ENCODE peak calls at places on chromosome 19, in seven cellular contexts. S is neural progenitor cell; Q is HTR-8/SVneo; M is activated naive CD4-positive, alpha-beta T cell; H is stimulated activated CD8-positive, alpha-beta memory T cell treated with anti-CD3 and anti-CD28 coated beads, Interleukin-4, amount 100 ng/mL, for 4 hours; N is GM12891; A is D341Med. X is an unnamed sample.

GRCh38 chr19:5691930-5692784 is 2.1 kb downstream of the RPL36 start:
- DNase-seq in M (no peak), Q (no peak), S (no peak), H (no peak), N (no peak), A (no peak), X (no peak)

GRCh38 chr19:54309811-54310210 is 3.2 kb downstream of the LILRA5 start:
- DNase-seq in A (no peak), S (no peak), M (no peak), N (no peak), H (no peak), Q (no peak), X (no peak)

GRCh38 chr19:14449321-14449720 is 16.2 kb downstream of the PKN1 start:
- DNase-seq in N (no peak), A (no peak), Q (no peak), H (no peak), M (no peak), S (no peak), X (no peak)

GRCh38 chr19:11418518-11419506 is at the start of gene RGL3:
- DNase-seq in M (no peak), A (no peak), H (no peak), N (no peak), Q (no peak), S (peak), X (no peak)

GRCh38 chr19:42086188-42086736 is 10.3 kb downstream of the ZNF574 start:
- DNase-seq in N (no peak), S (no peak), Q (no peak), M (no peak), A (no peak), H (no peak), X (no peak)

GRCh38 chr19:55116232-55117062 is 990 bp downstream of the PPP1R12C start:
- DNase-seq in M (no peak), S (peak), N (peak), A (peak), H (no peak), Q (peak), X (no peak)

GRCh38 chr19:29745253-29745652 is 30.2 kb upstream of the C19orf12 start:
- DNase-seq in Q (no peak), N (no peak), H (no peak), A (no peak), M (no peak), S (peak), X (no peak)

GRCh38 chr19:45306040-45306439 is 16.6 kb downstream of the CKM start:
- DNase-seq in M (no peak), N (no peak), H (no peak), A (no peak), S (no peak), Q (no peak), X (no peak)

GRCh38 chr19:57016076-57016475 is 103.7 kb upstream of the USP29 start:
- DNase-seq in A (no peak), N (no peak), H (no peak), S (no peak), Q (no peak), M (no peak), X (no peak)

GRCh38 chr19:21328402-21328801 is 808 bp downstream of the ZNF708 start:
- DNase-seq in N (no peak), Q (no peak), A (peak), S (peak), H (no peak), M (no peak), X (no peak)

GRCh38 chr19:33130433-33130832 is 1.5 kb upstream of the WDR88 start:
- DNase-seq in Q (no peak), H (no peak), S (no peak), M (no peak), N (no peak), A (no peak), X (no peak)

GRCh38 chr19:15374796-15375440 is 4.7 kb downstream of the AKAP8 start:
- DNase-seq in N (no peak), H (no peak), S (no peak), A (no peak), M (no peak), Q (no peak), X (no peak)

GRCh38 chr19:4305253-4305612 is 835 bp downstream of the FSD1 start:
- DNase-seq in A (no peak), M (no peak), Q (no peak), H (no peak), S (no peak), N (no peak), X (no peak)

GRCh38 chr19:17109962-17110598 is 34.5 kb downstream of the MYO9B start:
- DNase-seq in N (peak), M (no peak), H (no peak), Q (no peak), S (no peak), A (no peak), X (no peak)

GRCh38 chr19:14337510-14337909 is 43.7 kb upstream of the ADGRE5 start:
- DNase-seq in M (no peak), H (no peak), N (no peak), Q (no peak), A (peak), S (peak), X (peak)

GRCh38 chr19:35742121-35742724 is at the start of gene IGFLR1:
- DNase-seq in M (no peak), N (peak), Q (no peak), H (peak), A (no peak), S (no peak), X (peak)

GRCh38 chr19:4267901-4268815 is 10.9 kb upstream of the SHD start:
- DNase-seq in S (no peak), Q (no peak), N (no peak), A (no peak), H (no peak), M (no peak), X (no peak)

GRCh38 chr19:5451494-5451893 is 3.7 kb upstream of the ZNRF4 start:
- DNase-seq in H (no peak), Q (no peak), M (no peak), N (no peak), S (no peak), A (no peak), X (no peak)

GRCh38 chr19:18223860-18224524 is 2.2 kb downstream of the PDE4C start:
- DNase-seq in S (peak), N (no peak), M (no peak), A (peak), Q (peak), H (no peak), X (no peak)

GRCh38 chr19:30105316-30105715 is 163.3 kb downstream of the URI1 start:
- DNase-seq in S (no peak), N (no peak), Q (no peak), H (no peak), M (no peak), A (no peak), X (no peak)

GRCh38 chr19:47615714-47616113 is 6.8 kb downstream of the BICRA start:
- DNase-seq in Q (no peak), N (no peak), A (peak), H (no peak), M (no peak), S (no peak), X (no peak)

GRCh38 chr19:48813123-48813911 is 2.5 kb upstream of the BCAT2 start:
- DNase-seq in Q (no peak), M (no peak), H (no peak), N (no peak), S (peak), A (no peak), X (no peak)

GRCh38 chr19:8577247-8577646 is at the start of gene MYO1F:
- DNase-seq in N (no peak), A (no peak), S (no peak), H (no peak), M (no peak), Q (no peak), X (no peak)

GRCh38 chr19:3683866-3684816 is 16.1 kb downstream of the PIP5K1C start:
- DNase-seq in S (no peak), Q (no peak), M (no peak), N (peak), A (no peak), H (no peak), X (no peak)

GRCh38 chr19:17606786-17607185 is 51.3 kb downstream of the COLGALT1 start:
- DNase-seq in M (no peak), H (no peak), Q (no peak), S (peak), N (no peak), A (no peak), X (no peak)

GRCh38 chr19:54388001-54388802 is 23.5 kb upstream of the LAIR1 start:
- DNase-seq in H (no peak), N (no peak), A (no peak), M (no peak), Q (no peak), S (no peak), X (peak)

GRCh38 chr19:55358943-55359908 is 3.8 kb downstream of the GARIN5B start:
- DNase-seq in M (no peak), A (peak), S (no peak), N (no peak), H (no peak), Q (no peak), X (no peak)

GRCh38 chr19:39160523-39160861 is 34.9 kb downstream of the PAK4 start:
- DNase-seq in N (no peak), S (no peak), Q (no peak), A (no peak), H (no peak), M (no peak), X (no peak)

GRCh38 chr19:6071840-6072239 is 38.5 kb downstream of the RFX2 start:
- DNase-seq in S (no peak), Q (no peak), M (no peak), H (no peak), A (no peak), N (no peak), X (no peak)

GRCh38 chr19:38904463-38905185 is 4.9 kb downstream of the NFKBIB start:
- DNase-seq in Q (no peak), A (no peak), M (no peak), H (no peak), N (no peak), S (no peak), X (no peak)

GRCh38 chr19:16581971-16582343 is 9.7 kb upstream of the SLC35E1 start:
- DNase-seq in A (no peak), S (no peak), H (no peak), N (no peak), Q (no peak), M (no peak), X (no peak)

X was measured in activated CD4-positive, CD25-positive, alpha-beta regulatory T cell.